ENCODE peak calls at places on chromosomes 6 and 20, in ten cellular contexts. One of them, this sample, is unnamed.

GRCh38 chr20:13401596-13401995 is 180.5 kb downstream of the ISM1 start:
- DNase-seq in hypothalamus: no peak
- DNase-seq in nephron progenitor cell: no peak
- DNase-seq in stimulated activated CD4-positive, alpha-beta T cell treated with anti-CD3 and anti-CD28 coated beads, TNF-alpha, amount 100 ng/mL, for 4 hours: no peak
- DNase-seq in neural crest cell: no peak
- DNase-seq in putamen: no peak
- DNase-seq in NCI-H1105: no peak
- DNase-seq in NCI-H1092 treated with DMSO at 0.1 percent for 48 hours: no peak
- DNase-seq in gastrocnemius medialis: no peak
- DNase-seq in iris pigment epithelial cell: peak
- DNase-seq in this sample: no peak

GRCh38 chr6:36906539-36906938 is 20.8 kb downstream of the C6orf89 start:
- DNase-seq in hypothalamus: peak
- DNase-seq in nephron progenitor cell: no peak
- DNase-seq in stimulated activated CD4-positive, alpha-beta T cell treated with anti-CD3 and anti-CD28 coated beads, TNF-alpha, amount 100 ng/mL, for 4 hours: no peak
- DNase-seq in neural crest cell: no peak
- DNase-seq in putamen: no peak
- DNase-seq in NCI-H1105: peak
- DNase-seq in NCI-H1092 treated with DMSO at 0.1 percent for 48 hours: peak
- DNase-seq in gastrocnemius medialis: no peak
- DNase-seq in iris pigment epithelial cell: no peak
- DNase-seq in this sample: no peak

GRCh38 chr6:27593200-27593818 is 120.4 kb upstream of the ZNF184 start:
- DNase-seq in hypothalamus: no peak
- DNase-seq in nephron progenitor cell: peak
- DNase-seq in stimulated activated CD4-positive, alpha-beta T cell treated with anti-CD3 and anti-CD28 coated beads, TNF-alpha, amount 100 ng/mL, for 4 hours: no peak
- DNase-seq in neural crest cell: no peak
- DNase-seq in putamen: no peak
- DNase-seq in NCI-H1105: no peak
- DNase-seq in NCI-H1092 treated with DMSO at 0.1 percent for 48 hours: no peak
- DNase-seq in gastrocnemius medialis: no peak
- DNase-seq in iris pigment epithelial cell: peak
- DNase-seq in this sample: no peak

GRCh38 chr20:19964289-19965263 is 52.6 kb upstream of the NAA20 start:
- DNase-seq in hypothalamus: no peak
- DNase-seq in nephron progenitor cell: peak
- DNase-seq in stimulated activated CD4-positive, alpha-beta T cell treated with anti-CD3 and anti-CD28 coated beads, TNF-alpha, amount 100 ng/mL, for 4 hours: no peak
- DNase-seq in neural crest cell: no peak
- DNase-seq in putamen: no peak
- DNase-seq in NCI-H1105: no peak
- DNase-seq in NCI-H1092 treated with DMSO at 0.1 percent for 48 hours: no peak
- DNase-seq in gastrocnemius medialis: peak
- DNase-seq in iris pigment epithelial cell: peak
- DNase-seq in this sample: no peak

GRCh38 chr20:19071442-19071717 is 141.1 kb upstream of the SLC24A3 start:
- DNase-seq in hypothalamus: no peak
- DNase-seq in nephron progenitor cell: no peak
- DNase-seq in stimulated activated CD4-positive, alpha-beta T cell treated with anti-CD3 and anti-CD28 coated beads, TNF-alpha, amount 100 ng/mL, for 4 hours: no peak
- DNase-seq in neural crest cell: no peak
- DNase-seq in putamen: no peak
- DNase-seq in NCI-H1105: no peak
- DNase-seq in NCI-H1092 treated with DMSO at 0.1 percent for 48 hours: no peak
- DNase-seq in gastrocnemius medialis: no peak
- DNase-seq in iris pigment epithelial cell: no peak
- DNase-seq in this sample: no peak

GRCh38 chr20:15613530-15613929 is 959.7 kb downstream of the KIF16B start:
- DNase-seq in hypothalamus: no peak
- DNase-seq in nephron progenitor cell: no peak
- DNase-seq in stimulated activated CD4-positive, alpha-beta T cell treated with anti-CD3 and anti-CD28 coated beads, TNF-alpha, amount 100 ng/mL, for 4 hours: no peak
- DNase-seq in neural crest cell: no peak
- DNase-seq in putamen: no peak
- DNase-seq in NCI-H1105: no peak
- DNase-seq in NCI-H1092 treated with DMSO at 0.1 percent for 48 hours: no peak
- DNase-seq in gastrocnemius medialis: no peak
- DNase-seq in iris pigment epithelial cell: peak
- DNase-seq in this sample: no peak

GRCh38 chr20:45947110-45947866 is 12.8 kb downstream of the PCIF1 start:
- DNase-seq in hypothalamus: no peak
- DNase-seq in nephron progenitor cell: no peak
- DNase-seq in stimulated activated CD4-positive, alpha-beta T cell treated with anti-CD3 and anti-CD28 coated beads, TNF-alpha, amount 100 ng/mL, for 4 hours: no peak
- DNase-seq in neural crest cell: no peak
- DNase-seq in putamen: no peak
- DNase-seq in NCI-H1105: no peak
- DNase-seq in NCI-H1092 treated with DMSO at 0.1 percent for 48 hours: no peak
- DNase-seq in gastrocnemius medialis: no peak
- DNase-seq in iris pigment epithelial cell: no peak
- DNase-seq in this sample: no peak

GRCh38 chr6:36666726-36667591 is 11.6 kb upstream of the CDKN1A start:
- DNase-seq in hypothalamus: peak
- DNase-seq in nephron progenitor cell: peak
- DNase-seq in stimulated activated CD4-positive, alpha-beta T cell treated with anti-CD3 and anti-CD28 coated beads, TNF-alpha, amount 100 ng/mL, for 4 hours: no peak
- DNase-seq in neural crest cell: peak
- DNase-seq in putamen: peak
- DNase-seq in NCI-H1105: peak
- DNase-seq in NCI-H1092 treated with DMSO at 0.1 percent for 48 hours: peak
- DNase-seq in gastrocnemius medialis: peak
- DNase-seq in iris pigment epithelial cell: peak
- DNase-seq in this sample: no peak

GRCh38 chr6:3026811-3027626 is 27.3 kb downstream of the NQO2 start:
- DNase-seq in hypothalamus: no peak
- DNase-seq in nephron progenitor cell: no peak
- DNase-seq in stimulated activated CD4-positive, alpha-beta T cell treated with anti-CD3 and anti-CD28 coated beads, TNF-alpha, amount 100 ng/mL, for 4 hours: no peak
- DNase-seq in neural crest cell: no peak
- DNase-seq in putamen: no peak
- DNase-seq in NCI-H1105: no peak
- DNase-seq in NCI-H1092 treated with DMSO at 0.1 percent for 48 hours: no peak
- DNase-seq in gastrocnemius medialis: no peak
- DNase-seq in iris pigment epithelial cell: peak
- DNase-seq in this sample: no peak

GRCh38 chr6:34581561-34581920 is 25.4 kb upstream of the SPDEF start:
- DNase-seq in hypothalamus: no peak
- DNase-seq in nephron progenitor cell: no peak
- DNase-seq in stimulated activated CD4-positive, alpha-beta T cell treated with anti-CD3 and anti-CD28 coated beads, TNF-alpha, amount 100 ng/mL, for 4 hours: no peak
- DNase-seq in neural crest cell: no peak
- DNase-seq in putamen: no peak
- DNase-seq in NCI-H1105: no peak
- DNase-seq in NCI-H1092 treated with DMSO at 0.1 percent for 48 hours: no peak
- DNase-seq in gastrocnemius medialis: no peak
- DNase-seq in iris pigment epithelial cell: no peak
- DNase-seq in this sample: no peak

GRCh38 chr6:7424967-7425807 is 35.6 kb downstream of the RIOK1 start:
- DNase-seq in hypothalamus: no peak
- DNase-seq in nephron progenitor cell: no peak
- DNase-seq in stimulated activated CD4-positive, alpha-beta T cell treated with anti-CD3 and anti-CD28 coated beads, TNF-alpha, amount 100 ng/mL, for 4 hours: no peak
- DNase-seq in neural crest cell: no peak
- DNase-seq in putamen: no peak
- DNase-seq in NCI-H1105: no peak
- DNase-seq in NCI-H1092 treated with DMSO at 0.1 percent for 48 hours: peak
- DNase-seq in gastrocnemius medialis: no peak
- DNase-seq in iris pigment epithelial cell: peak
- DNase-seq in this sample: no peak

GRCh38 chr6:126020305-126021050 is 34.1 kb downstream of the TRMT11 start:
- DNase-seq in hypothalamus: no peak
- DNase-seq in nephron progenitor cell: no peak
- DNase-seq in stimulated activated CD4-positive, alpha-beta T cell treated with anti-CD3 and anti-CD28 coated beads, TNF-alpha, amount 100 ng/mL, for 4 hours: no peak
- DNase-seq in neural crest cell: no peak
- DNase-seq in putamen: no peak
- DNase-seq in NCI-H1105: no peak
- DNase-seq in NCI-H1092 treated with DMSO at 0.1 percent for 48 hours: no peak
- DNase-seq in gastrocnemius medialis: no peak
- DNase-seq in iris pigment epithelial cell: peak
- DNase-seq in this sample: no peak

GRCh38 chr20:32636278-32636677 is 37.5 kb downstream of the C20orf203 start:
- DNase-seq in hypothalamus: no peak
- DNase-seq in nephron progenitor cell: no peak
- DNase-seq in stimulated activated CD4-positive, alpha-beta T cell treated with anti-CD3 and anti-CD28 coated beads, TNF-alpha, amount 100 ng/mL, for 4 hours: no peak
- DNase-seq in neural crest cell: no peak
- DNase-seq in putamen: no peak
- DNase-seq in NCI-H1105: no peak
- DNase-seq in NCI-H1092 treated with DMSO at 0.1 percent for 48 hours: peak
- DNase-seq in gastrocnemius medialis: no peak
- DNase-seq in iris pigment epithelial cell: no peak
- DNase-seq in this sample: no peak

GRCh38 chr20:17598013-17598550 is 28.2 kb downstream of the DSTN start:
- DNase-seq in hypothalamus: no peak
- DNase-seq in nephron progenitor cell: no peak
- DNase-seq in stimulated activated CD4-positive, alpha-beta T cell treated with anti-CD3 and anti-CD28 coated beads, TNF-alpha, amount 100 ng/mL, for 4 hours: no peak
- DNase-seq in neural crest cell: no peak
- DNase-seq in putamen: no peak
- DNase-seq in NCI-H1105: no peak
- DNase-seq in NCI-H1092 treated with DMSO at 0.1 percent for 48 hours: no peak
- DNase-seq in gastrocnemius medialis: no peak
- DNase-seq in iris pigment epithelial cell: no peak
- DNase-seq in this sample: no peak

GRCh38 chr6:93549868-93550267 is 130.5 kb upstream of the EPHA7 start:
- DNase-seq in hypothalamus: no peak
- DNase-seq in nephron progenitor cell: no peak
- DNase-seq in stimulated activated CD4-positive, alpha-beta T cell treated with anti-CD3 and anti-CD28 coated beads, TNF-alpha, amount 100 ng/mL, for 4 hours: no peak
- DNase-seq in neural crest cell: no peak
- DNase-seq in putamen: no peak
- DNase-seq in NCI-H1105: no peak
- DNase-seq in NCI-H1092 treated with DMSO at 0.1 percent for 48 hours: no peak
- DNase-seq in gastrocnemius medialis: no peak
- DNase-seq in iris pigment epithelial cell: no peak
- DNase-seq in this sample: no peak

GRCh38 chr6:72716916-72717315 is 95.1 kb downstream of the KCNQ5 start:
- DNase-seq in hypothalamus: no peak
- DNase-seq in nephron progenitor cell: no peak
- DNase-seq in stimulated activated CD4-positive, alpha-beta T cell treated with anti-CD3 and anti-CD28 coated beads, TNF-alpha, amount 100 ng/mL, for 4 hours: no peak
- DNase-seq in neural crest cell: no peak
- DNase-seq in putamen: no peak
- DNase-seq in NCI-H1105: no peak
- DNase-seq in NCI-H1092 treated with DMSO at 0.1 percent for 48 hours: no peak
- DNase-seq in gastrocnemius medialis: no peak
- DNase-seq in iris pigment epithelial cell: no peak
- DNase-seq in this sample: no peak

GRCh38 chr20:46894579-46894958 is at the start of gene EYA2:
- DNase-seq in hypothalamus: peak
- DNase-seq in nephron progenitor cell: peak
- DNase-seq in stimulated activated CD4-positive, alpha-beta T cell treated with anti-CD3 and anti-CD28 coated beads, TNF-alpha, amount 100 ng/mL, for 4 hours: no peak
- DNase-seq in neural crest cell: peak
- DNase-seq in putamen: no peak
- DNase-seq in NCI-H1105: peak
- DNase-seq in NCI-H1092 treated with DMSO at 0.1 percent for 48 hours: peak
- DNase-seq in gastrocnemius medialis: no peak
- DNase-seq in iris pigment epithelial cell: peak
- DNase-seq in this sample: peak

GRCh38 chr20:20680991-20681508 is 31.4 kb downstream of the RALGAPA2 start:
- DNase-seq in hypothalamus: no peak
- DNase-seq in nephron progenitor cell: no peak
- DNase-seq in stimulated activated CD4-positive, alpha-beta T cell treated with anti-CD3 and anti-CD28 coated beads, TNF-alpha, amount 100 ng/mL, for 4 hours: no peak
- DNase-seq in neural crest cell: no peak
- DNase-seq in putamen: no peak
- DNase-seq in NCI-H1105: no peak
- DNase-seq in NCI-H1092 treated with DMSO at 0.1 percent for 48 hours: no peak
- DNase-seq in gastrocnemius medialis: no peak
- DNase-seq in iris pigment epithelial cell: no peak
- DNase-seq in this sample: no peak

GRCh38 chr6:170073846-170074245 is 217.0 kb downstream of the DLL1 start:
- DNase-seq in hypothalamus: no peak
- DNase-seq in nephron progenitor cell: no peak
- DNase-seq in stimulated activated CD4-positive, alpha-beta T cell treated with anti-CD3 and anti-CD28 coated beads, TNF-alpha, amount 100 ng/mL, for 4 hours: no peak
- DNase-seq in neural crest cell: no peak
- DNase-seq in putamen: peak
- DNase-seq in NCI-H1105: no peak
- DNase-seq in NCI-H1092 treated with DMSO at 0.1 percent for 48 hours: no peak
- DNase-seq in gastrocnemius medialis: peak
- DNase-seq in iris pigment epithelial cell: no peak
- DNase-seq in this sample: no peak

GRCh38 chr20:51385941-51386530 is 156.5 kb downstream of the NFATC2 start:
- DNase-seq in hypothalamus: no peak
- DNase-seq in nephron progenitor cell: no peak
- DNase-seq in stimulated activated CD4-positive, alpha-beta T cell treated with anti-CD3 and anti-CD28 coated beads, TNF-alpha, amount 100 ng/mL, for 4 hours: no peak
- DNase-seq in neural crest cell: peak
- DNase-seq in putamen: no peak
- DNase-seq in NCI-H1105: no peak
- DNase-seq in NCI-H1092 treated with DMSO at 0.1 percent for 48 hours: peak
- DNase-seq in gastrocnemius medialis: no peak
- DNase-seq in iris pigment epithelial cell: peak
- DNase-seq in this sample: no peak

GRCh38 chr20:59598625-59599310 is 5.6 kb upstream of the PHACTR3 start:
- DNase-seq in hypothalamus: peak
- DNase-seq in nephron progenitor cell: peak
- DNase-seq in stimulated activated CD4-positive, alpha-beta T cell treated with anti-CD3 and anti-CD28 coated beads, TNF-alpha, amount 100 ng/mL, for 4 hours: peak
- DNase-seq in neural crest cell: peak
- DNase-seq in putamen: peak
- DNase-seq in NCI-H1105: peak
- DNase-seq in NCI-H1092 treated with DMSO at 0.1 percent for 48 hours: peak
- DNase-seq in gastrocnemius medialis: no peak
- DNase-seq in iris pigment epithelial cell: no peak
- DNase-seq in this sample: peak

GRCh38 chr6:46891396-46891795 is 30.3 kb downstream of the ADGRF5 start:
- DNase-seq in hypothalamus: no peak
- DNase-seq in nephron progenitor cell: no peak
- DNase-seq in stimulated activated CD4-positive, alpha-beta T cell treated with anti-CD3 and anti-CD28 coated beads, TNF-alpha, amount 100 ng/mL, for 4 hours: no peak
- DNase-seq in neural crest cell: no peak
- DNase-seq in putamen: no peak
- DNase-seq in NCI-H1105: no peak
- DNase-seq in NCI-H1092 treated with DMSO at 0.1 percent for 48 hours: no peak
- DNase-seq in gastrocnemius medialis: no peak
- DNase-seq in iris pigment epithelial cell: no peak
- DNase-seq in this sample: no peak

GRCh38 chr6:169271158-169271936 is 17.7 kb upstream of the THBS2 start:
- DNase-seq in hypothalamus: no peak
- DNase-seq in nephron progenitor cell: no peak
- DNase-seq in stimulated activated CD4-positive, alpha-beta T cell treated with anti-CD3 and anti-CD28 coated beads, TNF-alpha, amount 100 ng/mL, for 4 hours: no peak
- DNase-seq in neural crest cell: no peak
- DNase-seq in putamen: no peak
- DNase-seq in NCI-H1105: no peak
- DNase-seq in NCI-H1092 treated with DMSO at 0.1 percent for 48 hours: no peak
- DNase-seq in gastrocnemius medialis: no peak
- DNase-seq in iris pigment epithelial cell: no peak
- DNase-seq in this sample: no peak

GRCh38 chr20:407953-408842 is at the start of gene RBCK1:
- DNase-seq in hypothalamus: peak
- DNase-seq in nephron progenitor cell: peak
- DNase-seq in stimulated activated CD4-positive, alpha-beta T cell treated with anti-CD3 and anti-CD28 coated beads, TNF-alpha, amount 100 ng/mL, for 4 hours: peak
- DNase-seq in neural crest cell: peak
- DNase-seq in putamen: peak
- DNase-seq in NCI-H1105: peak
- DNase-seq in NCI-H1092 treated with DMSO at 0.1 percent for 48 hours: peak
- DNase-seq in gastrocnemius medialis: peak
- DNase-seq in iris pigment epithelial cell: peak
- DNase-seq in this sample: peak

GRCh38 chr20:4949833-4950178 is 51.5 kb downstream of the SLC23A2 start:
- DNase-seq in hypothalamus: no peak
- DNase-seq in nephron progenitor cell: no peak
- DNase-seq in stimulated activated CD4-positive, alpha-beta T cell treated with anti-CD3 and anti-CD28 coated beads, TNF-alpha, amount 100 ng/mL, for 4 hours: no peak
- DNase-seq in neural crest cell: no peak
- DNase-seq in putamen: peak
- DNase-seq in NCI-H1105: no peak
- DNase-seq in NCI-H1092 treated with DMSO at 0.1 percent for 48 hours: no peak
- DNase-seq in gastrocnemius medialis: no peak
- DNase-seq in iris pigment epithelial cell: peak
- DNase-seq in this sample: no peak

GRCh38 chr6:39836621-39837020 is 44.4 kb downstream of the DAAM2 start:
- DNase-seq in hypothalamus: no peak
- DNase-seq in nephron progenitor cell: no peak
- DNase-seq in stimulated activated CD4-positive, alpha-beta T cell treated with anti-CD3 and anti-CD28 coated beads, TNF-alpha, amount 100 ng/mL, for 4 hours: no peak
- DNase-seq in neural crest cell: no peak
- DNase-seq in putamen: no peak
- DNase-seq in NCI-H1105: no peak
- DNase-seq in NCI-H1092 treated with DMSO at 0.1 percent for 48 hours: no peak
- DNase-seq in gastrocnemius medialis: no peak
- DNase-seq in iris pigment epithelial cell: no peak
- DNase-seq in this sample: no peak

GRCh38 chr6:44022296-44022661 is 105.0 kb downstream of the MRPL14 start:
- DNase-seq in hypothalamus: no peak
- DNase-seq in nephron progenitor cell: no peak
- DNase-seq in stimulated activated CD4-positive, alpha-beta T cell treated with anti-CD3 and anti-CD28 coated beads, TNF-alpha, amount 100 ng/mL, for 4 hours: no peak
- DNase-seq in neural crest cell: no peak
- DNase-seq in putamen: no peak
- DNase-seq in NCI-H1105: no peak
- DNase-seq in NCI-H1092 treated with DMSO at 0.1 percent for 48 hours: no peak
- DNase-seq in gastrocnemius medialis: no peak
- DNase-seq in iris pigment epithelial cell: no peak
- DNase-seq in this sample: no peak

GRCh38 chr6:119602215-119603178 is 252.9 kb upstream of the MAN1A1 start:
- DNase-seq in hypothalamus: no peak
- DNase-seq in nephron progenitor cell: no peak
- DNase-seq in stimulated activated CD4-positive, alpha-beta T cell treated with anti-CD3 and anti-CD28 coated beads, TNF-alpha, amount 100 ng/mL, for 4 hours: no peak
- DNase-seq in neural crest cell: no peak
- DNase-seq in putamen: no peak
- DNase-seq in NCI-H1105: no peak
- DNase-seq in NCI-H1092 treated with DMSO at 0.1 percent for 48 hours: no peak
- DNase-seq in gastrocnemius medialis: no peak
- DNase-seq in iris pigment epithelial cell: no peak
- DNase-seq in this sample: no peak